ENCODE peak calls at places on chromosomes 16 and 17, in four cellular contexts. T, X, D and Z are unnamed samples.

GRCh38 chr16:19127674-19128131 is 13.9 kb downstream of the ITPRIPL2 start:
- DNase-seq in T (no peak), D (no peak), X (no peak), Z (no peak)

GRCh38 chr16:75262104-75262799 is 10.8 kb upstream of the BCAR1 start:
- DNase-seq in T (peak; percentile 83), X (no peak), D (no peak), Z (peak; percentile 71)

GRCh38 chr17:9725575-9725974 is 65.8 kb downstream of the DHRS7C start:
- DNase-seq in X (no peak), T (peak; percentile 48), D (no peak), Z (peak; percentile 23)

GRCh38 chr16:31439519-31439918 is 3.1 kb downstream of the ZNF843 start:
- DNase-seq in T (no peak), D (no peak), X (no peak), Z (no peak)

GRCh38 chr16:2296662-2297505 is 29.0 kb upstream of the RNPS1 start:
- DNase-seq in D (no peak), X (peak; percentile 17), T (peak; percentile 91), Z (peak; percentile 89)

GRCh38 chr17:44931376-44931775 is 16.1 kb upstream of the GFAP start:
- DNase-seq in D (no peak), T (peak; percentile 75), X (no peak), Z (no peak)

GRCh38 chr17:83181991-83182619 is 102.7 kb downstream of the METRNL start:
- DNase-seq in D (peak; percentile 27), X (no peak), T (peak; percentile 44), Z (no peak)

GRCh38 chr17:48541574-48542113 is 3.3 kb downstream of the HOXB2 start:
- DNase-seq in T (peak; percentile 85), D (peak; percentile 79), X (no peak), Z (peak; percentile 82)

GRCh38 chr16:31386157-31386984 is 6.8 kb upstream of the ITGAD start:
- DNase-seq in T (no peak), D (no peak), X (peak; percentile 72), Z (peak; percentile 54)

GRCh38 chr16:89357460-89357859 is 132.9 kb downstream of the ANKRD11 start:
- DNase-seq in X (no peak), T (no peak), D (no peak), Z (no peak)

GRCh38 chr16:89357055-89357454 is 133.3 kb downstream of the ANKRD11 start:
- DNase-seq in D (no peak), T (peak; percentile 34), X (no peak), Z (peak; percentile 82)

GRCh38 chr16:89355036-89355435 is 135.3 kb downstream of the ANKRD11 start:
- DNase-seq in D (no peak), X (no peak), T (peak; percentile 58), Z (peak; percentile 51)

GRCh38 chr16:89354325-89354724 is 136.0 kb downstream of the ANKRD11 start:
- DNase-seq in T (peak; percentile 22), X (no peak), D (no peak), Z (no peak)

GRCh38 chr16:89355686-89356085 is 134.7 kb downstream of the ANKRD11 start:
- DNase-seq in X (no peak), D (no peak), T (peak; percentile 38), Z (peak; percentile 30)
- H3K36me3 ChIP-seq in X (no peaks in the 10 kb centered on the region), D (no peaks in the 10 kb centered on the region), T (peaks cover 18% of the 10 kb centered on the region), Z (no peaks in the 10 kb centered on the region)

GRCh38 chr17:4049546-4049945 is 85.3 kb upstream of the ATP2A3 start:
- DNase-seq in X (no peak), D (no peak), T (no peak), Z (no peak)
- H3K36me3 ChIP-seq in X (peaks cover 5% of the 10 kb centered on the region), D (peaks cover 22% of the 10 kb centered on the region), T (peaks cover 90% of the 10 kb centered on the region), Z (peaks cover 14% of the 10 kb centered on the region)

GRCh38 chr17:50134206-50135110 is 4.5 kb upstream of the SAMD14 start:
- DNase-seq in D (no peak), X (no peak), T (peak; percentile 94), Z (peak; percentile 82)
- H3K36me3 ChIP-seq in D (no peaks in the 10 kb centered on the region), X (peaks cover 11% of the 10 kb centered on the region), T (peaks cover 47% of the 10 kb centered on the region), Z (peaks cover 3% of the 10 kb centered on the region)

DNA sequence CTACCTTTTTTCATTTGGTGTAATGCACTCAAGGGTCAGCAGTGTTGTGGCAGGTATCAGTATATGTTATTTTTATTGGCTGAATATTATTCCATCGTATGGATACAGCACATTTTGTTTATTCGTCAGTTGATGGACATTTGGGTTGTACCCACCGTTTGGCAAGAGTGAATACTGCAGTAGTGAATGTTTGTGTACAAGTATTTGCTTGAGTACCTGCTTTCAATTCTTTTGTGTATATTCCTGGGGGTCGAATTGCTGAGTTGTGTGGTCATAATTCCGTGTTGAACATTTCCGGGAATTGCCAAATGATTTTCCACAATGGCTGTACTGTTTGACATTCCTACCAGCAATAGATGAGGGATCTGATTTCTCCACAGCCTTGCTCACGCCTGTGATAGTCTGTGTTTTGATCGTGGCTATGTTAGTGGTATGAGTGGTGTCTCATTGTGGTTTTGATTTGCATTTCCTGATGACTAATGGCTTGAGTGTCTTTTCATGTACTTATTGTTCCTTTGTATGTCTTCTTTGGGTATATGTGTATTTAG is 108.4 kb downstream of the OR1D5 start:
- DNase-seq in X (peak; percentile 21), T (peak; percentile 94), D (no peak), Z (no peak)
- H3K36me3 ChIP-seq in X (no peaks in the 10 kb centered on the region), T (no peaks in the 10 kb centered on the region), D (no peaks in the 10 kb centered on the region), Z (no peaks in the 10 kb centered on the region)

DNA sequence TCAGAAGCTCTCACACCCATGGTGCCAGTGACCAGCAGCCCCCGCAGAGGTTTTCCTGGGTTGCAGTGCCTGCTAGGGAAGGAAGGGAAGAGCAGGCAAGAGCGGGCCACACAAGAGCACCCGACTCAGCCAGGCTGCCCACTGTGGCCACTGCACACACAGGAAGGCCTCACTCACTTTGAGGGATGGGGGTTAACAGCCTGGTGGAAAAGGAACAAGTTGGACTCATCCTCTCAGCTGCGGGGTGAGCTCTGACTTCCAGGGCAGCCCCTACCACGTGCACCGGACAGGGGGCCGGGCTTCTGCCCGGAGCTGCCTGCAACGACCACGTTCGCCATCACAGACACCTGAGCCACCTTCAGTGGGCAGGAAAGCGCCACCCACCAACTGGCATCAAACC is 8.1 kb downstream of the P4HB start:
- DNase-seq in X (peak; percentile 2), T (no peak), D (no peak), Z (no peak)
- H3K36me3 ChIP-seq in X (peaks cover 21% of the 10 kb centered on the region), T (peaks cover 70% of the 10 kb centered on the region), D (no peaks in the 10 kb centered on the region), Z (peaks cover 25% of the 10 kb centered on the region)